ENCODE peak calls at places on chromosomes 4 and X, in five cellular contexts. G is cardiac fibroblast; T is transverse colon; S is iPS DF 6.9; L is effector memory CD4-positive, alpha-beta T cell. C is an unnamed sample.

GRCh38 chrX:134846042-134846441 is 144.7 kb upstream of the SMIM10 start:
- DNase-seq in T (no peak), S (no peak), L (no peak), G (no peak), C (no peak)

GRCh38 chr4:3501126-3501824 is 30.9 kb downstream of the LRPAP1 start:
- DNase-seq in G (no peak), S (no peak), T (no peak), L (no peak), C (no peak)

GRCh38 chr4:177250056-177250696 is 59.5 kb upstream of the NEIL3 start:
- DNase-seq in L (peak), T (peak), S (peak), G (peak), C (peak)

GRCh38 chr4:99471896-99472295 is 36.8 kb upstream of the ADH7 start:
- DNase-seq in L (no peak), S (no peak), G (no peak), T (no peak), C (no peak)

GRCh38 chrX:51420610-51421009 is 75.8 kb downstream of the NUDT11 start:
- DNase-seq in T (no peak), G (peak), S (no peak), L (no peak), C (peak)

GRCh38 chr4:78584863-78585576 is 33.5 kb downstream of the ANXA3 start:
- DNase-seq in L (no peak), S (no peak), G (peak), T (peak), C (peak)

GRCh38 chr4:124337874-124338273 is 374.7 kb downstream of the ANKRD50 start:
- DNase-seq in T (no peak), L (no peak), G (peak), S (no peak), C (peak)

GRCh38 chr4:134848681-134849080 is 647.1 kb upstream of the PABPC4L start:
- DNase-seq in L (no peak), S (no peak), T (no peak), G (no peak), C (no peak)

GRCh38 chrX:39449352-39449751 is 648.1 kb downstream of the MID1IP1 start:
- DNase-seq in T (no peak), G (no peak), S (no peak), L (no peak), C (no peak)

GRCh38 chrX:97155809-97156208 is 272.1 kb downstream of the RPA4 start:
- DNase-seq in T (no peak), S (no peak), G (no peak), L (no peak), C (no peak)

GRCh38 chr4:25485104-25485503 is 108.0 kb downstream of the ANAPC4 start:
- DNase-seq in L (no peak), S (no peak), G (no peak), T (no peak), C (no peak)

GRCh38 chr4:113442821-113443220 is 318.7 kb downstream of the CAMK2D start:
- DNase-seq in S (no peak), L (no peak), G (no peak), T (no peak), C (no peak)

GRCh38 chr4:7693237-7693608 is 246.4 kb downstream of the AFAP1 start:
- DNase-seq in S (no peak), G (no peak), T (no peak), L (no peak), C (no peak)

GRCh38 chrX:68808686-68809357 is 20.0 kb upstream of the EFNB1 start:
- DNase-seq in T (no peak), G (peak), L (no peak), S (no peak), C (peak)

GRCh38 chr4:186900232-186900900 is 176.7 kb upstream of the FAT1 start:
- DNase-seq in L (no peak), S (no peak), T (no peak), G (peak), C (peak)

GRCh38 chrX:39063037-39063436 is 261.8 kb downstream of the MID1IP1 start:
- DNase-seq in G (peak), T (peak), S (no peak), L (no peak), C (peak)

GRCh38 chr4:146346276-146346675 is 131.9 kb downstream of the REELD1 start:
- DNase-seq in L (no peak), T (no peak), G (no peak), S (no peak), C (no peak)

GRCh38 chr4:8215001-8215427 is 15.9 kb downstream of the SH3TC1 start:
- DNase-seq in G (peak), L (no peak), T (no peak), S (no peak), C (peak)

GRCh38 chr4:3396611-3397010 is 45.2 kb upstream of the HGFAC start:
- DNase-seq in S (no peak), G (no peak), T (no peak), L (no peak), C (no peak)

GRCh38 chr4:108060164-108060563 is 70.5 kb downstream of the HADH start:
- DNase-seq in G (peak), S (peak), L (no peak), T (no peak), C (peak)

GRCh38 chr4:119266153-119266552 is 53.6 kb downstream of the USP53 start:
- DNase-seq in L (no peak), T (no peak), G (no peak), S (no peak), C (no peak)
- H3K4me3 ChIP-seq in L (no peak), T (no peak), G (no peak), S (no peak), C (no peak)

GRCh38 chr4:73600917-73601316 is 19.3 kb downstream of the RASSF6 start:
- DNase-seq in L (no peak), S (no peak), G (no peak), T (no peak), C (peak)
- H3K4me3 ChIP-seq in L (no peak), S (no peak), G (no peak), T (no peak), C (no peak)

GRCh38 chrX:53080628-53081580 is 1.3 kb upstream of the TSPYL2 start:
- DNase-seq in G (peak), L (peak), T (no peak), S (no peak), C (peak)
- H3K4me3 ChIP-seq in G (peak), L (no peak), T (no peak), S (no peak), C (peak)

DNA sequence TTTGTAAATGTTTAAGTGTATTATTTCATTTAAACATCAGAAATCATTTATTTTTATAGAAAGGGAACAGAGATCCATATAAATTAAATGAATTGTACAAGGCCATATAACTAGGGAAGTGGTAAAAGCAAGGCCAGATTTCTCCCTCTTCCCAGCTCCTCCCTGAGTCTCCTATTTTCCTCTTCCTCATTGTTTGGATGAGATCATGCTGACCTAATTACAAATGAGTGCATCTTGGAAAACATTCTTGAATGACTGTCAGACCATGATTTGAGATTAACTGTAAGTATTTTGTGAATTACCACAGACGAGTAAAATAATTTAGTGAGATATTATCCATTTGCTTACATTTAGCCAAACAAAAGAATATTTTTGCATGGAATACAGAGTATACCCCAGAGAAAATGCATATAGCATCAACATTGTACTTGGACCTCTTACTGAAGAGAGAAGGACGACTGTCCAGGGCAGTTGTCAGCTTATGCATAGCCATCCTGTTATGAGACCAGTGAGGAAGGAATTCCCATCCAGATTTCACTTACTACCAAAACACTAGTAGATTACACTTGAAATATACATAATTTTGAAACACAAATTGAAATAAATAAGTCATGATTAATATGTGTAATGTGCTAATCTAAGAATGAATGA is 47.3 kb downstream of the SLAIN2 start:
- DNase-seq in L (no peak), S (no peak), G (peak), T (no peak), C (peak)
- H3K4me3 ChIP-seq in L (no peak), S (no peak), G (no peak), T (no peak), C (no peak)

DNA sequence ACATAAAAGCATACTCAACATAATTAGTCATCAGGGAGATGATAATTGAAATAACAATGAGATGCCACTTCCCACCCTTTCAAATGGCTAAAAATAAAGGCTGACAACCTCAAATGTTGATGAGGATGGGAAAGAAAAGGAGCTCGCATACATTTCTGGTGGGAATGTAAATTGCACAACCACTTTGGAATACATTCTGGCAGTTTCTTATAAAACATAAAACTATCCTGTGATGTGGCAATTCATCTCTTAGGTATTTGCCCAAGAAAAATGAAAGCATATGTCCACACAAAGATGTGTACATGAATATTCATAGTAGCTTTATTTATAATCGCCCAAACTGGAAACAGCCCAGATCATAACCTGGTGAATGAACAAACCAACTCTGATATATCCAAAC is 682 bp upstream of the ZNF275 start:
- DNase-seq in T (no peak), G (peak), L (no peak), S (no peak), C (peak)
- H3K4me3 ChIP-seq in T (no peak), G (peak), L (no peak), S (no peak), C (peak)

GRCh38 chrX:11665144-11666040 is at the start of gene ARHGAP6:
- DNase-seq in L (no peak), G (peak), T (peak), S (no peak), C (peak)
- H3K4me3 ChIP-seq in L (no peak), G (peak), T (peak), S (peak), C (peak)

GRCh38 chrX:151977009-151977408 is 2.5 kb upstream of the GABRE start:
- DNase-seq in T (no peak), G (peak), S (no peak), L (no peak), C (no peak)

GRCh38 chrX:151974336-151975227 is at the start of gene GABRE:
- DNase-seq in L (no peak), G (peak), S (no peak), T (peak), C (peak)

GRCh38 chrX:151975736-151976275 is 1.3 kb upstream of the GABRE start:
- DNase-seq in G (no peak), S (no peak), T (no peak), L (no peak), C (no peak)

GRCh38 chrX:151973851-151974335 is 583 bp downstream of the GABRE start:
- DNase-seq in G (peak), S (no peak), T (peak), L (no peak), C (no peak)

GRCh38 chrX:151975228-151975593 is 735 bp upstream of the GABRE start:
- DNase-seq in L (no peak), S (no peak), T (no peak), G (no peak), C (no peak)
- H3K4me3 ChIP-seq in L (no peak), S (no peak), T (no peak), G (no peak), C (no peak)

GRCh38 chrX:101388604-101389003 is 2.2 kb upstream of the RPL36A start:
- DNase-seq in L (no peak), T (no peak), G (no peak), S (no peak), C (no peak)

GRCh38 chrX:101383679-101384078 is 2.3 kb downstream of the BTK start:
- DNase-seq in L (no peak), T (peak), S (no peak), G (no peak), C (no peak)

GRCh38 chrX:101386542-101386885 is 523 bp upstream of the BTK start:
- DNase-seq in S (no peak), L (no peak), T (no peak), G (no peak), C (no peak)

GRCh38 chrX:101385026-101385684 is 836 bp downstream of the BTK start:
- DNase-seq in S (no peak), G (no peak), T (no peak), L (no peak), C (no peak)

GRCh38 chrX:101385795-101386541 is at the start of gene BTK:
- DNase-seq in L (no peak), G (no peak), S (no peak), T (peak), C (no peak)
- H3K4me3 ChIP-seq in L (no peak), G (no peak), S (no peak), T (no peak), C (no peak)

DNA sequence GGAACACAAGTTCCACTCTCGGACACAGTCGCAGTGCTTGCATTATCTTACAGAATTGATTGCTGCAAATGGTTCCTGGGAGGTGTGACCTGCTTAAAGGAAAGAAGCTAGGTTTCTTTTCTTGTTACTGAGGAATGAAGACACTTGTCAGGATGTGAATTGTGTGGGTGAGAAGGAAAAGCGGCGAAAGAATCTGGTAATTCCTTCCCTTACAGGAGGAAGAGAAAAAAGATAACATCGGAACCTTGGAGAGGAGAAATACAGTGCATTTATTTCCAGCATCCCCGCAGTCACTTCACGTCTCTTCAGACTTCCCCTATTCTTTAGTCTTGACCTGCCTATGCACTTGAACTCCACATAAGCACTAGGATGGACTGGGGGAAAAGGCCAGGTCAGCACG is 389 bp upstream of the CCSER1 start:
- DNase-seq in L (no peak), S (no peak), T (no peak), G (no peak), C (no peak)
- H3K4me3 ChIP-seq in L (peak), S (peak), T (peak), G (no peak), C (no peak)

DNA sequence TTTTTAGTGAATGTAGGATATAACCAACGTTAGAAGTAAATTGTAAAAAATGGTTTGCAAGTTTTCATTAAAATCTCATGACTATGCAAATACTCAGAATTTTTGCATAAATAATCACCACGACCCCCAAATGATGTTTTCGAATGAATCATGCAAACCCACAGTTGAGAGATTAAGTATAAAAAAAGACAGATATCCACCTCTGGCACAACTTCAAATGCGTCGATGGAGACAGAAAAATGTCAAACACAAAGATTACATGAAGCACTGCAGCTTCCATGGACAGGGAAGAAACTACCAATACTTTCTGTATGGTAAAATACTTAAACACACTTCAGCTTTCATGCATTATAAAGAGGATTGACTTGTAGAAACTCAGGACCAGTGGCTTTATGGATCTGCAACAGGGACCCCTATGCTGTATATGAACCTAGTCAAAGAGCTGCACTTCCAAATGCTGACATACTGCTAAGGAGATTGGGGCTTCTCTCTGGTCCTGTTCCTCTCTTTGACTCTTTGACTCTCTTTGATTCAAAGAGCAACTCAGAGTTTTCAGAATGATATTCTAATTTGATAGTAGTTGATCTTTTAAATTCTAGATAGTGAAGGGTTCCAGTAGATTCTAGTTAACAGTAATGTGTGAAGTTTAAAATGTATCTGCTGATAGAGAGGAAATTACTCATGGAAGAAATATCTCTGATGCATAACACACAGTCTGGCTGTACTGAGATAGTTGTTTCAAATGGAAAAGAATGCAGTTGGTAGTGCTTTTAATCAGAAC is 238.9 kb downstream of the RASL11B start:
- DNase-seq in L (no peak), S (no peak), G (peak), T (no peak), C (peak)
- H3K4me3 ChIP-seq in L (no peak), S (no peak), G (peak), T (no peak), C (no peak)